ENCODE peak calls at places on chromosomes 16 and 17, in four cellular contexts. One of them, this sample, is unnamed. For H3K9me3, the result is how much of the 10 kb centered on the place peaks cover.

GRCh38 chr17:7113273-7114071 is 1.1 kb downstream of the ASGR2 start:
- DNase-seq in IMR-90: no peak
- DNase-seq in A549: peak
- DNase-seq in K562: no peak
- DNase-seq in this sample: peak

GRCh38 chr16:79211581-79211980 is 389.0 kb downstream of the MAF start:
- DNase-seq in IMR-90: no peak
- DNase-seq in A549: no peak
- DNase-seq in K562: no peak
- DNase-seq in this sample: no peak

GRCh38 chr17:59435238-59435637 is 103.8 kb downstream of the YPEL2 start:
- DNase-seq in IMR-90: peak
- DNase-seq in A549: no peak
- DNase-seq in K562: no peak
- DNase-seq in this sample: no peak

GRCh38 chr17:29844339-29845048 is 85.5 kb downstream of the SSH2 start:
- DNase-seq in IMR-90: no peak
- DNase-seq in A549: no peak
- DNase-seq in K562: peak
- DNase-seq in this sample: no peak

GRCh38 chr17:49363251-49363650 is 1.2 kb upstream of the ZNF652 start:
- DNase-seq in IMR-90: no peak
- DNase-seq in A549: no peak
- DNase-seq in K562: no peak
- DNase-seq in this sample: no peak

GRCh38 chr17:5254903-5255521 is 20.4 kb upstream of the SCIMP start:
- DNase-seq in IMR-90: no peak
- DNase-seq in A549: no peak
- DNase-seq in K562: no peak
- DNase-seq in this sample: no peak

GRCh38 chr17:59002848-59003247 is 103.8 kb downstream of the TRIM37 start:
- DNase-seq in IMR-90: peak
- DNase-seq in A549: no peak
- DNase-seq in K562: no peak
- DNase-seq in this sample: no peak

GRCh38 chr17:48307814-48308411 is 122.1 kb downstream of the SKAP1 start:
- DNase-seq in IMR-90: peak
- DNase-seq in A549: peak
- DNase-seq in K562: peak
- DNase-seq in this sample: peak

GRCh38 chr16:19014456-19014855 is 30.7 kb downstream of the TMC7 start:
- DNase-seq in IMR-90: no peak
- DNase-seq in A549: peak
- DNase-seq in K562: no peak
- DNase-seq in this sample: peak

GRCh38 chr17:19260958-19261357 is 23.8 kb downstream of the EPN2 start:
- DNase-seq in IMR-90: no peak
- DNase-seq in A549: peak
- DNase-seq in K562: no peak
- DNase-seq in this sample: no peak

GRCh38 chr17:6061290-6061689 is 8.9 kb upstream of the WSCD1 start:
- DNase-seq in IMR-90: peak
- DNase-seq in A549: peak
- DNase-seq in K562: no peak
- DNase-seq in this sample: peak

GRCh38 chr17:46978489-46979022 is 497 bp downstream of the RPRML start:
- DNase-seq in IMR-90: no peak
- DNase-seq in A549: peak
- DNase-seq in K562: peak
- DNase-seq in this sample: no peak

GRCh38 chr17:28178800-28179199 is 136.3 kb downstream of the NLK start:
- DNase-seq in IMR-90: no peak
- DNase-seq in A549: no peak
- DNase-seq in K562: no peak
- DNase-seq in this sample: no peak

GRCh38 chr16:65908568-65908967 is 457.9 kb upstream of the CDH5 start:
- DNase-seq in IMR-90: no peak
- DNase-seq in A549: no peak
- DNase-seq in K562: no peak
- DNase-seq in this sample: no peak

GRCh38 chr16:79665970-79666369 is 65.4 kb upstream of the MAF start:
- DNase-seq in IMR-90: no peak
- DNase-seq in A549: no peak
- DNase-seq in K562: no peak
- DNase-seq in this sample: no peak

GRCh38 chr17:14152726-14153125 is 83.4 kb downstream of the COX10 start:
- DNase-seq in IMR-90: no peak
- DNase-seq in A549: no peak
- DNase-seq in K562: no peak
- DNase-seq in this sample: no peak

GRCh38 chr16:57572978-57573733 is 30.7 kb downstream of the ADGRG5 start:
- DNase-seq in IMR-90: no peak
- DNase-seq in A549: no peak
- DNase-seq in K562: no peak
- DNase-seq in this sample: no peak

GRCh38 chr16:48025359-48025758 is 130.4 kb downstream of the ABCC12 start:
- DNase-seq in IMR-90: no peak
- DNase-seq in A549: no peak
- DNase-seq in K562: no peak
- DNase-seq in this sample: no peak

GRCh38 chr17:51322390-51323029 is 62.2 kb downstream of the UTP18 start:
- DNase-seq in IMR-90: peak
- DNase-seq in A549: peak
- DNase-seq in K562: peak
- DNase-seq in this sample: peak

GRCh38 chr16:64615647-64616280 is 506.1 kb downstream of the CDH11 start:
- DNase-seq in IMR-90: peak
- DNase-seq in A549: no peak
- DNase-seq in K562: no peak
- DNase-seq in this sample: no peak

GRCh38 chr16:52549011-52549692 is 2.2 kb upstream of the TOX3 start:
- DNase-seq in IMR-90: no peak
- DNase-seq in A549: peak
- DNase-seq in K562: no peak
- DNase-seq in this sample: peak

GRCh38 chr16:56257260-56257659 is 66.0 kb downstream of the GNAO1 start:
- DNase-seq in IMR-90: peak
- DNase-seq in A549: no peak
- DNase-seq in K562: no peak
- DNase-seq in this sample: no peak

GRCh38 chr17:44188757-44189403 is 2.1 kb downstream of the TMUB2 start:
- DNase-seq in IMR-90: no peak
- DNase-seq in A549: no peak
- DNase-seq in K562: no peak
- DNase-seq in this sample: no peak

DNA sequence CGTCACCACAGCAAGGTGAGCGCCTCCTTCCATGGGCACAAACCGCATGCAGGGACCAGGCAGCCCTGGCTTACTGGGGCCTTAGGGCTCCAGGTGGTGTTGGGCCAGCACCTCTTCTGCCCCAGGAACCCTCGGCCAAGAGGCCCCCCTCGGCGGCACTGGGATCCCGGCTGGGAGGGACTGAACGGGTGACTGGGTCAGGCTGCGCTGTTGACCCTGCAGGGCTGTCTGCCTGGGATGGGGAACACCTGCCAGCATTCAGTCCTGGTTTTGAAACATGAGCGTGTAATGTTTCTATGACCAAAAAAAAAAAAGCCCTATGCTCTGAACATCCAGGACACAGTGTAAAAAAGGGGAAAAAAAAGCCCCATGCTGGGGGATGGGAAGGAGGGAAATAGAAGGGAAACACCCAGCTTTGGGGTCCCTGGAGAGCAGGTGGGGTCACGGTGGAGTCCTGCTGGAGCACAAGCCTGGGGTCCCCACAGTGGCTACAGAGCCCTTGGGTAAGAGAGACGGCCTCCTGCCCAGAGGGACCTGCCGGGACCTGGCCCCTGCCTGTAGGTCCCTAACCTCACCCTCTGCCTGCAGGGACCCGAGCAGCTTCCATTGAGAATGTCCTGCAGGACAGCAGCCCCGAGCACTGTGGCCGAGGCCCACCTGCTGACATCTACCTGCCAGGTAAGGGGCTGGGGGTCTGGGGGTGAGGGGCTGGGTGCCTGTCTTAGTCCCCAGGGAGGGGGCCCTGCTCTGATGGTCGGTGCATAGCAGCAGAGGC is 9.9 kb upstream of the NUDT16L1 start:
- DNase-seq in IMR-90: no peak
- DNase-seq in A549: no peak
- DNase-seq in K562: no peak
- DNase-seq in this sample: no peak
- TF ChIP-seq BHLHE40 in IMR-90: no peak
- TF ChIP-seq BHLHE40 in A549: no peak
- TF ChIP-seq BHLHE40 in K562: no peak
- TF ChIP-seq BHLHE40 in this sample: no peak

GRCh38 chr17:40864661-40865380 is 2.2 kb downstream of the KRT12 start:
- DNase-seq in IMR-90: no peak
- DNase-seq in A549: no peak
- DNase-seq in K562: no peak
- DNase-seq in this sample: peak

GRCh38 chr17:40866838-40867237 is at the start of gene KRT12:
- DNase-seq in IMR-90: no peak
- DNase-seq in A549: no peak
- DNase-seq in K562: no peak
- DNase-seq in this sample: no peak

GRCh38 chr17:40857535-40857934 is 9.5 kb downstream of the KRT12 start:
- DNase-seq in IMR-90: peak
- DNase-seq in A549: no peak
- DNase-seq in K562: no peak
- DNase-seq in this sample: no peak

GRCh38 chr17:40859536-40859935 is 7.5 kb downstream of the KRT12 start:
- DNase-seq in IMR-90: peak
- DNase-seq in A549: peak
- DNase-seq in K562: no peak
- DNase-seq in this sample: no peak

GRCh38 chr17:40862985-40863733 is 3.9 kb downstream of the KRT12 start:
- DNase-seq in IMR-90: no peak
- DNase-seq in A549: no peak
- DNase-seq in K562: no peak
- DNase-seq in this sample: peak
- TF ChIP-seq CTCF in IMR-90: peak
- TF ChIP-seq CTCF in A549: no peak
- TF ChIP-seq CTCF in K562: peak
- TF ChIP-seq CTCF in this sample: peak

DNA sequence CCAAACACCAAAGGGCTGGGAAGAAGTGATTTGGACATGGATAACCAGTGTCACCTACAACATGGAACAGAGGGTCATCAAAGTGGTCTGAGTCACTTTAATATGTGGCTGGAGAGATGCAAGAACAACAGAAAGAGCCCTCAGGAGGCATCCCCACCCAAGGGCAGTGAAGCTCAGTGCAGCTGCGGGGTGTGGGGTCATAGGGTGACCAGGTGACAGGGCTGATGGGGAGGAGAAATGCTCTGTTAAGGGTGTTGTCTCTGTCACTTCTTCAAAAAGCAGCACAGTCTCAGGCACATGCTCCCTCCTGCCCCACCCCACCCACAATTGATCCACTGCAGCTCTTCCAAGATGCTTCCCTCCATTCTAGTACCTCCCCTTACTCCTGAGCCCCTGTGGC is 819.1 kb downstream of the KCNJ18 start:
- DNase-seq in IMR-90: no peak
- DNase-seq in A549: no peak
- DNase-seq in K562: no peak
- DNase-seq in this sample: no peak
- H3K9me3 ChIP-seq in IMR-90: under half
- H3K9me3 ChIP-seq in A549: under half
- H3K9me3 ChIP-seq in K562: under half
- H3K9me3 ChIP-seq in this sample: under half

GRCh38 chr17:79531191-79531590 is 79.7 kb downstream of the RBFOX3 start:
- DNase-seq in IMR-90: no peak
- DNase-seq in A549: no peak
- DNase-seq in K562: no peak
- DNase-seq in this sample: no peak
- TF ChIP-seq BHLHE40 in IMR-90: no peak
- TF ChIP-seq BHLHE40 in A549: no peak
- TF ChIP-seq BHLHE40 in K562: no peak
- TF ChIP-seq BHLHE40 in this sample: no peak

DNA sequence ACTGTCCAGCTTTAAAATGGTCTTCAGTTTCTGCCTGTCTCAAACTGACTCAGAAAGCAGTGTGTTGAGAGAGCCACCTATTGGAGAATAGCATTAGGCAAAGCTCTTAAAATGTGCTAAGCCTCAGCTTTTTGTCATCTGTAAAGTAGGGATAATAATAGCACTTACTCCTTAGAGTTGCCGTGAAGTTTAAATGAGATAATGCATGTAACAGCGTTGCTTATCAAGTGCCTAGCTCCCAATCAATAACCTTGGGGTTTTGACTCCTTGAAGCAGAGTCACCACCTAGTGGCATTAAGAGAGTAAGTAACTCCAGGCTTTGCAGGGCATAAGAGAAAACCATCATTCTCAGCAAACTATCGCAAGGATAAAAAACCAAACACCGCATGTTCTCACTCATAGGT is 163.3 kb downstream of the HS3ST2 start:
- DNase-seq in IMR-90: no peak
- DNase-seq in A549: peak
- DNase-seq in K562: no peak
- DNase-seq in this sample: peak
- TF ChIP-seq CTCF in IMR-90: peak
- TF ChIP-seq CTCF in A549: peak
- TF ChIP-seq CTCF in K562: peak
- TF ChIP-seq CTCF in this sample: peak

This sample was measured in HepG2.